ENCODE peak calls at places on chromosomes 3 and 15, in eight cellular contexts. Z, Y, H, I, O, A, D and Q are unnamed samples.
A peak's percentile ranks its signal among the peaks of the same experiment; 100 is the strongest.

GRCh38 chr3:131713416-131714118 is 210.8 kb upstream of the MRPL3 start:
- DNase-seq in Z (no peak), Y (no peak), H (no peak), I (no peak), O (no peak), A (peak; percentile 62), D (no peak), Q (no peak)

GRCh38 chr3:52495777-52496602 is 852 bp downstream of the STAB1 start:
- DNase-seq in Z (peak; percentile 57), Y (no peak), H (peak; percentile 51), I (no peak), O (peak; percentile 43), A (no peak), D (no peak), Q (no peak)

GRCh38 chr3:43309372-43310305 is 23.3 kb downstream of the SNRK start:
- DNase-seq in Z (peak; percentile 67), Y (no peak), H (no peak), I (no peak), O (no peak), A (no peak), D (no peak), Q (no peak)

GRCh38 chr3:86743233-86743632 is 247.7 kb downstream of the VGLL3 start:
- DNase-seq in Z (no peak), Y (no peak), H (no peak), I (no peak), O (no peak), A (peak; percentile 50), D (no peak), Q (no peak)

GRCh38 chr3:72165337-72165736 is 380.4 kb upstream of the PROK2 start:
- DNase-seq in Z (peak; percentile 65), Y (no peak), H (no peak), I (no peak), O (peak; percentile 7), A (no peak), D (no peak), Q (no peak)

GRCh38 chr3:17905996-17906395 is 163.6 kb upstream of the TBC1D5 start:
- DNase-seq in Z (peak; percentile 5), Y (no peak), H (no peak), I (no peak), O (no peak), A (no peak), D (no peak), Q (no peak)

GRCh38 chr15:40418126-40418525 is 12.5 kb downstream of the IVD start:
- DNase-seq in Z (no peak), Y (no peak), H (no peak), I (no peak), O (no peak), A (no peak), D (no peak), Q (no peak)

GRCh38 chr3:89067736-89068135 is 39.7 kb upstream of the EPHA3 start:
- DNase-seq in Z (no peak), Y (no peak), H (no peak), I (no peak), O (no peak), A (no peak), D (no peak), Q (no peak)

GRCh38 chr3:62051506-62051905 is 321.8 kb downstream of the FEZF2 start:
- DNase-seq in Z (peak; percentile 20), Y (no peak), H (no peak), I (peak; percentile 37), O (peak; percentile 24), A (no peak), D (peak; percentile 27), Q (peak; percentile 37)

GRCh38 chr3:49296781-49297420 is 19.9 kb upstream of the C3orf62 start:
- DNase-seq in Z (no peak), Y (no peak), H (peak; percentile 24), I (no peak), O (no peak), A (no peak), D (no peak), Q (no peak)

GRCh38 chr3:22371592-22372291 is 620.7 kb upstream of the ZNF385D start:
- DNase-seq in Z (no peak), Y (no peak), H (no peak), I (peak; percentile 49), O (no peak), A (no peak), D (peak; percentile 6), Q (no peak)

GRCh38 chr3:144235489-144235888 is 263.9 kb downstream of the DIPK2A start:
- DNase-seq in Z (no peak), Y (no peak), H (no peak), I (no peak), O (no peak), A (no peak), D (no peak), Q (no peak)

GRCh38 chr15:69953816-69954215 is 143.9 kb downstream of the TLE3 start:
- DNase-seq in Z (no peak), Y (no peak), H (no peak), I (no peak), O (no peak), A (no peak), D (no peak), Q (no peak)

GRCh38 chr3:100777271-100777670 is 68.0 kb downstream of the TFG start:
- DNase-seq in Z (peak; percentile 75), Y (no peak), H (no peak), I (no peak), O (peak; percentile 77), A (peak; percentile 53), D (peak; percentile 6), Q (no peak)

GRCh38 chr3:109165905-109166304 is 29.4 kb downstream of the C3orf85 start:
- DNase-seq in Z (no peak), Y (no peak), H (no peak), I (no peak), O (no peak), A (no peak), D (no peak), Q (no peak)
- H3K4me1 ChIP-seq in Z (no peaks in the 10 kb centered on the region), Y (no peaks in the 10 kb centered on the region), H (no peaks in the 10 kb centered on the region), I (no peaks in the 10 kb centered on the region), O (no peaks in the 10 kb centered on the region), A (no peaks in the 10 kb centered on the region), D (peaks cover 5% of the 10 kb centered on the region), Q (no peaks in the 10 kb centered on the region)

GRCh38 chr15:79778378-79778990 is 118.3 kb downstream of the MTHFS start:
- DNase-seq in Z (no peak), Y (no peak), H (no peak), I (no peak), O (no peak), A (no peak), D (no peak), Q (no peak)
- TF ChIP-seq CTCF in Z (no peak), Y (no peak), H (no peak), I (no peak), O (no peak), A (no peak), D (no peak), Q (no peak)

GRCh38 chr3:71061037-71061436 is 522.5 kb downstream of the FOXP1 start:
- DNase-seq in Z (no peak), Y (no peak), H (no peak), I (no peak), O (no peak), A (peak; percentile 25), D (no peak), Q (no peak)
- H3K4me3 ChIP-seq in Z (peak overlapping the region; percentile 13), Y (no peak overlapping the region), H (peak overlapping the region; percentile 71), I (no peak overlapping the region), O (no peak overlapping the region), A (peak overlapping the region; percentile 71), D (peak overlapping the region; percentile 3), Q (peak overlapping the region; percentile 83)

GRCh38 chr3:106620646-106621045 is 751.8 kb upstream of the CBLB start:
- DNase-seq in Z (no peak), Y (no peak), H (no peak), I (no peak), O (no peak), A (no peak), D (no peak), Q (no peak)
- H3K4me1 ChIP-seq in Z (peaks cover 4% of the 10 kb centered on the region), Y (no peaks in the 10 kb centered on the region), H (no peaks in the 10 kb centered on the region), I (no peaks in the 10 kb centered on the region), O (peaks cover 2% of the 10 kb centered on the region), A (peaks cover 5% of the 10 kb centered on the region), D (no peaks in the 10 kb centered on the region), Q (no peaks in the 10 kb centered on the region)

DNA sequence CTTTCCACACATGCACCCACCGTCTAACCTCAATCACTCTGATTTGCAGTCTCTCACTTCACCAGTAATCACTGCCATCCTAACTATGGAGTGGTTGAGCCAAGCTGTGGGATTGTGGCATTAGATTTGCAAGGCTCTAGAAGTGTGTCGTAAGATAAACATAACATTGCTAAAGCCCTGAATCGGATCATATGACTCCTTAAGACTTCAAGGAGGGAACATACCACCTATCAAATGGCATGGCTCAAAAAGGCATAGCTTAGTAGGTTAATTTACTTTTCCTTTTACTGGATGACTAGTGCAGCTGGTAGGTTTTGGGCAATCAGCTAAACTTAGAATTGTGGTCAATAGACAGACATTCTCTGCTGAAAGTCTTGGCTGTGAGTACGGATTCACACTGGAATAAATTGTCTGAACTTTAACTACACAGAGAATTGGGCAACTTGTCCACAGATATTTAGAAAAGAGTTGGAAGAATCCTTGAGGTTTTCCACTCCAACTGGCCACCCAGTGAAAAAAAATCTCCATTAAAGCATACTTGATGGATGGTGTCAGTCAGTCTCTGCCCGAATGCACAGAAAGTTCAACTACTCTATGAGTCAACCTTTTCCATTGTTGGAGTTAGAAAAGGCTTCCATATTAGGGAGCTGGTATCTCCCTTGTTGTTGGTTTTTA is 476.7 kb upstream of the CBLB start:
- DNase-seq in Z (peak; percentile 100), Y (no peak), H (no peak), I (no peak), O (peak; percentile 93), A (peak; percentile 92), D (peak; percentile 34), Q (no peak)
- TF ChIP-seq CTCF in Z (no peak), Y (no peak), H (no peak), I (no peak), O (no peak), A (no peak), D (no peak), Q (no peak)

GRCh38 chr3:54120657-54121403 is 1.5 kb upstream of the CACNA2D3 start:
- DNase-seq in Z (peak; percentile 13), Y (peak; percentile 39), H (no peak), I (peak; percentile 52), O (no peak), A (no peak), D (peak; percentile 30), Q (peak; percentile 32)
- H3K4me3 ChIP-seq in Z (no peak overlapping the region), Y (peak overlapping the region; percentile 47), H (peak overlapping the region; percentile 73), I (peak overlapping the region; percentile 68), O (no peak overlapping the region), A (no peak overlapping the region), D (peak overlapping the region; percentile 67), Q (peak overlapping the region; percentile 57)

DNA sequence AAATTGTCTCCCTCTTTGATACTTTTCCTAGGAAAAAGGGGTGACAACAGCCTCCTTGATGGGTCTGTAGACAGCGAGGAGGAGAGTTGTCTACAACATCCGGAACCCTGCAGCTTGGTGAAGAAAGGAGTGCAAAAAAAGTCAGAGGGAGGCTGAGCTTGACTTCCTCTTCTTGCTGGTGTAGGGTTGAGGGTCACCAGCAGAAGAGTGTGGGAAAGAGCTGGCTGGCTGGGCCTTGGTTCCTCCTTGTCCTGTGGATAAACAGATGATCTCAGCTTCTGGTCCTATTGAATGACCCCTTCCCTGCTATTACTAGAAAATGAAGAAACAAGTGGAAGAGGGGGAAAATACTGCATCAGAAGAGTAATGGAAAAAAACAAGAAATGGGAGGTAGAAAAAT is 20.4 kb downstream of the SLC7A14 start:
- DNase-seq in Z (no peak), Y (no peak), H (no peak), I (no peak), O (no peak), A (no peak), D (no peak), Q (no peak)
- H3K4me1 ChIP-seq in Z (peaks cover 6% of the 10 kb centered on the region), Y (peaks cover 15% of the 10 kb centered on the region), H (no peaks in the 10 kb centered on the region), I (no peaks in the 10 kb centered on the region), O (no peaks in the 10 kb centered on the region), A (no peaks in the 10 kb centered on the region), D (no peaks in the 10 kb centered on the region), Q (no peaks in the 10 kb centered on the region)

GRCh38 chr3:155491696-155492095 is 198.2 kb upstream of the STRIT1 start:
- DNase-seq in Z (no peak), Y (no peak), H (no peak), I (no peak), O (no peak), A (peak; percentile 15), D (no peak), Q (no peak)
- TF ChIP-seq CTCF in Z (no peak), Y (peak; percentile 11), H (no peak), I (peak; percentile 11), O (no peak), A (peak; percentile 56), D (no peak), Q (no peak)